ENCODE peak calls at places on chromosomes 6 and 20, in seven cellular contexts. Z is GM12892, A is tibial nerve, I is heart left ventricle, Q is NB4, G is breast epithelium, E is uterus. D is an unnamed sample.

GRCh38 chr6:1869766-1870165 is 260.1 kb downstream of the FOXC1 start:
- DNase-seq in Z (no peak), A (no peak), I (no peak), Q (no peak), G (no peak), E (no peak), D (no peak)

GRCh38 chr6:51855310-51856082 is 231.9 kb downstream of the PKHD1 start:
- DNase-seq in Z (peak; percentile 43), A (no peak), I (no peak), Q (peak; percentile 77), G (no peak), E (no peak), D (no peak)

GRCh38 chr6:48183816-48184215 is 72.8 kb upstream of the PTCHD4 start:
- DNase-seq in Z (no peak), A (no peak), I (no peak), Q (no peak), G (no peak), E (no peak), D (no peak)

GRCh38 chr6:106194949-106195919 is 109.1 kb downstream of the PRDM1 start:
- DNase-seq in Z (no peak), A (no peak), I (no peak), Q (no peak), G (no peak), E (no peak), D (no peak)

GRCh38 chr20:38875170-38875993 is 50.8 kb upstream of the FAM83D start:
- DNase-seq in Z (peak; percentile 68), A (no peak), I (no peak), Q (peak; percentile 56), G (no peak), E (no peak), D (no peak)

GRCh38 chr6:116876635-116877611 is at the start of gene RFX6:
- DNase-seq in Z (no peak), A (no peak), I (no peak), Q (no peak), G (no peak), E (no peak), D (no peak)

GRCh38 chr20:62186887-62187866 is 4.3 kb downstream of the MTG2 start:
- DNase-seq in Z (no peak), A (no peak), I (no peak), Q (no peak), G (no peak), E (no peak), D (no peak)

GRCh38 chr20:1860446-1860845 is 34.8 kb upstream of the SIRPA start:
- DNase-seq in Z (no peak), A (no peak), I (no peak), Q (no peak), G (peak; percentile 80), E (no peak), D (no peak)

GRCh38 chr20:43383026-43383795 is 74.5 kb upstream of the SRSF6 start:
- DNase-seq in Z (no peak), A (no peak), I (peak; percentile 65), Q (no peak), G (no peak), E (no peak), D (no peak)

GRCh38 chr20:38843346-38843745 is 37.8 kb downstream of the PPP1R16B start:
- DNase-seq in Z (no peak), A (no peak), I (no peak), Q (no peak), G (no peak), E (no peak), D (no peak)

GRCh38 chr20:6708010-6708409 is 59.5 kb upstream of the BMP2 start:
- DNase-seq in Z (no peak), A (peak; percentile 34), I (peak; percentile 73), Q (no peak), G (no peak), E (no peak), D (no peak)

GRCh38 chr20:25053207-25054132 is 4.5 kb downstream of the ACSS1 start:
- DNase-seq in Z (no peak), A (peak; percentile 48), I (peak; percentile 83), Q (peak; percentile 28), G (peak; percentile 64), E (peak; percentile 70), D (no peak)

GRCh38 chr20:46128310-46129151 is 10.4 kb downstream of the CD40 start:
- DNase-seq in Z (no peak), A (no peak), I (no peak), Q (peak; percentile 42), G (no peak), E (no peak), D (no peak)

GRCh38 chr20:8394308-8394945 is 262.4 kb downstream of the PLCB1 start:
- DNase-seq in Z (no peak), A (no peak), I (no peak), Q (peak; percentile 94), G (no peak), E (no peak), D (no peak)

GRCh38 chr20:19976595-19977372 is 40.4 kb upstream of the NAA20 start:
- DNase-seq in Z (no peak), A (no peak), I (peak; percentile 79), Q (peak; percentile 61), G (peak; percentile 82), E (peak; percentile 62), D (no peak)
- TF ChIP-seq POLR2A in Z (no peak), A (no peak), I (no peak), Q (no peak), G (no peak), E (no peak), D (no peak)

GRCh38 chr6:137867685-137868509 is 838 bp downstream of the TNFAIP3 start:
- DNase-seq in Z (no peak), A (peak; percentile 19), I (peak; percentile 46), Q (peak; percentile 77), G (no peak), E (no peak), D (no peak)
- TF ChIP-seq POLR2A in Z (no peak), A (no peak), I (no peak), Q (no peak), G (no peak), E (no peak), D (no peak)

DNA sequence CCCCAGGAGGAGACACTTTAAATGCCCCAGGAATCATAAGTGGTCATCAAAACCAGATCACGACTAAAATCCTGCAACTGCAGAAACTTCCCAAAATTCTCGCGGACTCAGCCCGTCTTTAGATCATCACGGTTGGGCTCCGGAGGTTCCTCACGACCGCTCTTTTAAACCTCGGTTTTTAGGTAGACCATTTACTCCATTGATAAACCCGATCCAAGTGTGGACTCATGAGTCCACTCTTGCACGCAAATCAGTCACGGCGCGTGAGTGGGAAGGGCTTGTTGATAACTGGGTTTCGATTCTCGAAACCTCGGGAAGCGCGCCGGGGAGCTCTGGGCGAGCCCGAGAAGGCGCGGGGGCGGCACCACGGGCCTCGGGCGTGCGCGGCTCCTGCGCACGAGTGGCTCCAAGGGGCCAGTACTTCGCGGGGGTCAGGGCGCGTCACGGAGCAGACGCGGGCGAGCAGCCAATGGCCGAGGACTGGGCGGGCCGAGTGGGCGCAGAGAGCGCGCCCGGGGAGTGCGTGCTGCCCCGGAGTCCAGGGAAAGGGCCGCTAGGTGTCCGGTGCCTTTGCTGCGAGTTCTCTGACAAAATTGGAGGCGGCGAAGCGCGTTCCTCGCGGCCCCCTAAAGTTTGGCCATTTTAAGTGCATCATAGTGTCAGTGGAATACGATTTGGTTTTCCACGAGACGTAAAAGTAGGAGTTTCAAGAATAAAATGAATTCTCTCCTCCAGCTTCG is 658 bp upstream of the TENT5A start:
- DNase-seq in Z (peak; percentile 46), A (peak; percentile 87), I (peak; percentile 97), Q (peak; percentile 95), G (peak; percentile 74), E (peak; percentile 95), D (peak; percentile 98)
- TF ChIP-seq POLR2A in Z (no peak), A (peak; percentile 86), I (peak; percentile 32), Q (peak; percentile 88), G (peak; percentile 40), E (peak; percentile 81), D (peak; percentile 28)

GRCh38 chr20:13995086-13995665 is at the start of gene MACROD2:
- DNase-seq in Z (no peak), A (peak; percentile 73), I (peak; percentile 91), Q (no peak), G (peak; percentile 90), E (peak; percentile 91), D (no peak)
- TF ChIP-seq POLR2A in Z (no peak), A (peak; percentile 19), I (no peak), Q (no peak), G (no peak), E (peak; percentile 72), D (no peak)

GRCh38 chr20:49283703-49284625 is 6.1 kb upstream of the ZNFX1 start:
- DNase-seq in Z (no peak), A (no peak), I (no peak), Q (peak; percentile 34), G (no peak), E (no peak), D (no peak)
- TF ChIP-seq POLR2A in Z (peak; percentile 57), A (no peak), I (no peak), Q (no peak), G (no peak), E (no peak), D (no peak)

GRCh38 chr20:37728635-37728983 is 34.8 kb downstream of the CTNNBL1 start:
- DNase-seq in Z (no peak), A (no peak), I (no peak), Q (no peak), G (no peak), E (no peak), D (no peak)
- TF ChIP-seq POLR2A in Z (no peak), A (no peak), I (no peak), Q (no peak), G (no peak), E (no peak), D (no peak)

GRCh38 chr20:32482251-32483220 is 102.6 kb downstream of the NOL4L start:
- DNase-seq in Z (peak; percentile 46), A (no peak), I (peak; percentile 71), Q (peak; percentile 77), G (no peak), E (no peak), D (no peak)
- TF ChIP-seq POLR2A in Z (no peak), A (no peak), I (no peak), Q (no peak), G (no peak), E (no peak), D (no peak)

GRCh38 chr6:32581275-32582095 is 8.2 kb downstream of the HLA-DRB1 start:
- DNase-seq in Z (no peak), A (no peak), I (no peak), Q (no peak), G (no peak), E (no peak), D (no peak)

GRCh38 chr6:32583527-32583898 is 6.1 kb downstream of the HLA-DRB1 start:
- DNase-seq in Z (no peak), A (no peak), I (no peak), Q (no peak), G (no peak), E (no peak), D (no peak)

GRCh38 chr6:32580593-32580992 is 9.1 kb downstream of the HLA-DRB1 start:
- DNase-seq in Z (no peak), A (no peak), I (no peak), Q (no peak), G (no peak), E (no peak), D (no peak)

GRCh38 chr6:32576261-32576660 is 13.4 kb downstream of the HLA-DRB1 start:
- DNase-seq in Z (no peak), A (no peak), I (no peak), Q (no peak), G (no peak), E (no peak), D (no peak)

DNA sequence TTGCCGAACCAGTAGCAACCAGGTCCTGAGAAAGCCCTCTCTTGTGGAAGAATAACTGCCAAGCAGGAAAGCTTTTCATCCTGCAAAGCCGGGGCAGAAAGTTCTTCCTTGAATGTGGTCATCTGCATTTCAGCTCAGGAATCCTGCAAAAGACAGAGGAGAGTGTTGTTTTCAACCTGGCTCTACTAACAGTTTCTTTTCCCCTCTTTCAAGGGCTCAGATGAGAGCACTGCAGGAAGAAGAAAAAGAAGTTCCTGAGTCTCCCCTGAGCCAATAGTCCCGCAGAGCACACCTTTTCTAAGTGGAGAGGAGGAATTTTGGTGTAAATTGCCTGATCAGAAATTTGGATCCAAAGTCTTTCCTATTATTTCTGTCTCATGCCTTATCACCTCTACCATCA is 10.7 kb downstream of the HLA-DRB1 start:
- DNase-seq in Z (no peak), A (no peak), I (no peak), Q (no peak), G (peak; percentile 17), E (no peak), D (no peak)
- TF ChIP-seq POLR2A in Z (peak; percentile 68), A (no peak), I (no peak), Q (no peak), G (no peak), E (no peak), D (no peak)

D was measured in esophagus muscularis mucosa.